ENCODE peak calls at places on chromosomes 13 and 19, in five cellular contexts. Y, R, F, P and X are unnamed samples.

GRCh38 chr13:41177616-41178015 is 16.8 kb downstream of the KBTBD7 start:
- DNase-seq in Y (no peak), R (no peak), F (no peak), P (no peak), X (no peak)

GRCh38 chr19:15475611-15476010 is 3.7 kb downstream of the PGLYRP2 start:
- DNase-seq in Y (no peak), R (no peak), F (no peak), P (no peak), X (no peak)

GRCh38 chr13:20128459-20128927 is 32.4 kb downstream of the GJA3 start:
- DNase-seq in Y (peak; percentile 72), R (no peak), F (no peak), P (no peak), X (peak; percentile 50)

GRCh38 chr19:48651682-48652046 is 5.7 kb upstream of the CA11 start:
- DNase-seq in Y (no peak), R (no peak), F (no peak), P (no peak), X (no peak)

GRCh38 chr19:49924004-49924880 is 4.8 kb upstream of the ATF5 start:
- DNase-seq in Y (peak; percentile 43), R (no peak), F (peak; percentile 39), P (no peak), X (no peak)

GRCh38 chr13:69296130-69296529 is 811.5 kb upstream of the ATXN8OS start:
- DNase-seq in Y (no peak), R (no peak), F (no peak), P (no peak), X (no peak)

GRCh38 chr13:33610471-33611015 is 207.4 kb upstream of the RFC3 start:
- DNase-seq in Y (peak; percentile 84), R (peak; percentile 26), F (no peak), P (no peak), X (no peak)

GRCh38 chr19:29873024-29873800 is 61.4 kb downstream of the CCNE1 start:
- DNase-seq in Y (peak; percentile 91), R (peak; percentile 66), F (peak; percentile 9), P (no peak), X (peak; percentile 43)

DNA sequence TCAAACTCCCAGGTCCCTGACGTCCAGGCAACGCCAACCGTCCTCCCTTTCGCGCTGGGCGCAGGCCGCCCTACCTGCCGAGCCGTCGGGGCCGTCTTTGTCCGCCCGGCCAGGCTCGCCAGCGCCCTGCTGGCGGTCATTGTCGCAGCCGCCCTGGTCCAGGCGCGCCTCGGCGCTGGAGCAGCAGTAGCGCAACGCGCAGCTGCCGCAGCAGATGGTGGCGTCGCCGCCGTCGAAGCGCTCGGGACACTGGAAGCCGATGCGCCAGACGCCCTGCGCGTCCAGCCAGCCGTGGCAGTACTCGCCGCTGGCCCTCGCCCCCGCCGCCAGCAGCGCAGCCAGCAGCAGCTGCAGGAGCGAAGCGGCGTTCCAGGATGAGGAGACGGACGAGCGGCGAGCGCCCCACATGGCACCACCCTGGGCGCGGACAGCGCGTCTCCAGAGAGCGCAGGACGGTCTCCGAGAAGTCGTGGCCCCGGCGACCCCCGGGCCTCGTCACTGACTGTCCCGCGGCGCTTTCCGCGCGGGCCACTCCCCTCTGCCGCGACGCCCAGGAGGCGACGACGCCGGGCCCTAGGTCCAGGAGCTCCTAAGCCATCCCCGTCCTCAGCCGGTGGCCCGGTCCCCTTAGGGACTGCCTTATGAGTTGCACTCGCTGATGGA is 1.1 kb downstream of the SHISA2 start:
- DNase-seq in Y (peak; percentile 89), R (peak; percentile 30), F (no peak), P (peak; percentile 42), X (no peak)
- H3K9ac ChIP-seq in Y (peak overlapping the region; percentile 67), R (peak overlapping the region; percentile 99), F (no peak overlapping the region), P (peak overlapping the region; percentile 35), X (peak overlapping the region; percentile 40)

DNA sequence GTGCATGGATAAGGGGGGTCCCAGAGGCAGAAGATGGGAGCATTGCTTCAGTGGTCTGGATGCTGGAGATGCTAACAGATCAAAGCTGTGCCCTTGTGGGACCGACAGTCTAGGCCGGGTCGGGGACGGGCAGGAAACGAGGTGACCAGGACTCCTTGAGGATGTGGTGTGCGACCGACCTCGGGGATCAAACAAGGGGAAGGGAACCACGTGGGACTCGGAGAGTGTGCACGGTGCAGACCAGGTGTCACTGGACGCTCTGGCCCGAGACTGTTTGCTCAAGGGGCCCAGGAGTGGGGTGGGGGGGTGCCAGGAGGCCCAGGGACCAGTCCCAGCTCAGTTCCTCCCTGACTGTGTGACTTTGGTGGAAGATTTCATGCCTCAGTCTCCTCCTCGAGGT is 6.0 kb downstream of the NFIC start:
- DNase-seq in Y (no peak), R (no peak), F (no peak), P (no peak), X (no peak)
- H3K4me1 ChIP-seq in Y (no peaks in the 10 kb centered on the region), R (peaks cover 3% of the 10 kb centered on the region), F (peaks cover 26% of the 10 kb centered on the region), P (peaks cover 41% of the 10 kb centered on the region), X (peaks cover 13% of the 10 kb centered on the region)

GRCh38 chr19:42199440-42200115 is 17.9 kb downstream of the DEDD2 start:
- DNase-seq in Y (peak; percentile 86), R (no peak), F (no peak), P (no peak), X (no peak)
- H3K9ac ChIP-seq in Y (no peak overlapping the region), R (no peak overlapping the region), F (no peak overlapping the region), P (no peak overlapping the region), X (no peak overlapping the region)

GRCh38 chr19:44689290-44690130 is 9.4 kb upstream of the CEACAM16 start:
- DNase-seq in Y (peak; percentile 96), R (peak; percentile 75), F (peak; percentile 81), P (peak; percentile 70), X (peak; percentile 64)

GRCh38 chr19:44687898-44688297 is 11.1 kb upstream of the CEACAM16 start:
- DNase-seq in Y (no peak), R (no peak), F (no peak), P (no peak), X (no peak)

GRCh38 chr19:44694184-44694579 is 4.8 kb upstream of the CEACAM16 start:
- DNase-seq in Y (peak; percentile 77), R (no peak), F (no peak), P (no peak), X (no peak)

GRCh38 chr19:44690131-44690440 is 8.9 kb upstream of the CEACAM16 start:
- DNase-seq in Y (no peak), R (no peak), F (no peak), P (no peak), X (no peak)

GRCh38 chr19:44692379-44692721 is 6.6 kb upstream of the CEACAM16 start:
- DNase-seq in Y (no peak), R (no peak), F (no peak), P (no peak), X (no peak)
- H3K4me1 ChIP-seq in Y (no peaks in the 10 kb centered on the region), R (no peaks in the 10 kb centered on the region), F (peaks cover 6% of the 10 kb centered on the region), P (peaks cover 23% of the 10 kb centered on the region), X (peaks cover 35% of the 10 kb centered on the region)

GRCh38 chr19:14085309-14085995 is at the start of gene C19orf67:
- DNase-seq in Y (peak; percentile 76), R (no peak), F (no peak), P (no peak), X (no peak)
- H3K9ac ChIP-seq in Y (no peak within 1 kb of the TSS), R (no peak within 1 kb of the TSS), F (no peak within 1 kb of the TSS), P (no peak within 1 kb of the TSS), X (no peak within 1 kb of the TSS)

GRCh38 chr19:18490719-18491118 is 31.2 kb downstream of the ELL start:
- DNase-seq in Y (no peak), R (no peak), F (no peak), P (no peak), X (no peak)
- H3K4me1 ChIP-seq in Y (no peaks in the 10 kb centered on the region), R (peaks cover 16% of the 10 kb centered on the region), F (peaks cover 11% of the 10 kb centered on the region), P (peaks cover 9% of the 10 kb centered on the region), X (peaks cover 17% of the 10 kb centered on the region)